ENCODE peak calls at places on chromosomes 5 and 9, in nine cellular contexts. E, F, Q, M, J, P, I, R and B are unnamed samples.

GRCh38 chr5:36523931-36524330 is 82.5 kb upstream of the SLC1A3 start:
- DNase-seq in E (no peak), F (no peak), Q (no peak), M (no peak), J (no peak), P (no peak), I (no peak), R (no peak), B (no peak)

GRCh38 chr9:129383005-129383414 is 204.9 kb upstream of the IER5L start:
- DNase-seq in E (peak), F (no peak), Q (no peak), M (no peak), J (no peak), P (no peak), I (peak), R (peak), B (no peak)

GRCh38 chr9:115086886-115087285 is 31.1 kb downstream of the TNC start:
- DNase-seq in E (no peak), F (no peak), Q (no peak), M (no peak), J (no peak), P (no peak), I (no peak), R (no peak), B (no peak)

GRCh38 chr5:69083412-69083811 is 10.4 kb upstream of the SLC30A5 start:
- DNase-seq in E (no peak), F (peak), Q (peak), M (no peak), J (no peak), P (no peak), I (no peak), R (peak), B (no peak)

GRCh38 chr5:134242146-134242545 is 16.3 kb upstream of the PPP2CA start:
- DNase-seq in E (no peak), F (peak), Q (peak), M (no peak), J (no peak), P (no peak), I (no peak), R (peak), B (no peak)

GRCh38 chr5:159377653-159378052 is 47.4 kb upstream of the IL12B start:
- DNase-seq in E (no peak), F (no peak), Q (no peak), M (no peak), J (no peak), P (no peak), I (no peak), R (no peak), B (no peak)

GRCh38 chr5:137217599-137218200 is 281.4 kb downstream of the SPOCK1 start:
- DNase-seq in E (no peak), F (peak), Q (peak), M (no peak), J (no peak), P (no peak), I (no peak), R (no peak), B (no peak)

GRCh38 chr9:124116683-124117363 is 105.3 kb downstream of the LHX2 start:
- DNase-seq in E (no peak), F (no peak), Q (no peak), M (no peak), J (no peak), P (no peak), I (no peak), R (no peak), B (no peak)

GRCh38 chr5:135186662-135187522 is 152.9 kb upstream of the PITX1 start:
- DNase-seq in E (no peak), F (no peak), Q (no peak), M (no peak), J (no peak), P (no peak), I (no peak), R (peak), B (no peak)

GRCh38 chr5:146240951-146241350 is 37.5 kb downstream of the RBM27 start:
- DNase-seq in E (no peak), F (no peak), Q (no peak), M (no peak), J (no peak), P (no peak), I (no peak), R (no peak), B (no peak)